ENCODE peak calls at places on chromosome 6, in four cellular contexts. Q, N, S and F are unnamed samples.

GRCh38 chr6:139161817-139162284 is 27.0 kb downstream of the HECA start:
- DNase-seq in S (no peak), Q (no peak), N (no peak), F (no peak)

GRCh38 chr6:68040312-68040778 is 594.7 kb upstream of the ADGRB3 start:
- DNase-seq in S (no peak), N (no peak), Q (no peak), F (no peak)

GRCh38 chr6:10779076-10779475 is 31.5 kb downstream of the TMEM14B start:
- DNase-seq in S (no peak), N (no peak), Q (no peak), F (no peak)

GRCh38 chr6:106477790-106478189 is 117.3 kb downstream of the CRYBG1 start:
- DNase-seq in N (no peak), Q (no peak), S (peak; percentile 41), F (no peak)

GRCh38 chr6:47116616-47117015 is 74.5 kb upstream of the ADGRF1 start:
- DNase-seq in S (no peak), N (no peak), Q (no peak), F (no peak)

GRCh38 chr6:56624046-56624727 is 18.5 kb downstream of the DST start:
- DNase-seq in Q (no peak), S (no peak), N (no peak), F (no peak)

GRCh38 chr6:43771210-43771857 is 1.3 kb downstream of the VEGFA start:
- DNase-seq in N (peak; percentile 64), Q (peak; percentile 78), S (peak; percentile 84), F (peak; percentile 78)

GRCh38 chr6:136280032-136280609 is 9.5 kb downstream of the BCLAF1 start:
- DNase-seq in N (no peak), S (no peak), Q (no peak), F (no peak)

GRCh38 chr6:32178547-32179440 is 589 bp downstream of the RNF5 start:
- DNase-seq in N (no peak), S (no peak), Q (no peak), F (peak; percentile 84)

GRCh38 chr6:159557046-159557445 is 136.0 kb downstream of the SOD2 start:
- DNase-seq in N (peak; percentile 31), S (no peak), Q (no peak), F (no peak)

GRCh38 chr6:105545206-105545920 is 142.5 kb upstream of the PREP start:
- DNase-seq in S (no peak), N (no peak), Q (no peak), F (no peak)

GRCh38 chr6:144667517-144667916 is 382.4 kb downstream of the UTRN start:
- DNase-seq in S (no peak), N (no peak), Q (no peak), F (no peak)

GRCh38 chr6:2764610-2765165 is 505 bp upstream of the WRNIP1 start:
- DNase-seq in N (peak; percentile 46), S (peak; percentile 59), Q (peak; percentile 67), F (peak; percentile 38)

GRCh38 chr6:26383624-26384417 is 913 bp downstream of the BTN2A2 start:
- DNase-seq in N (no peak), S (no peak), Q (peak; percentile 21), F (no peak)

GRCh38 chr6:46437671-46438221 is 53.5 kb downstream of the RCAN2 start:
- DNase-seq in S (no peak), N (no peak), Q (no peak), F (no peak)

GRCh38 chr6:8085053-8085511 is 17.3 kb downstream of the EEF1E1 start:
- DNase-seq in N (no peak), S (peak; percentile 66), Q (peak; percentile 92), F (peak; percentile 34)

GRCh38 chr6:104623052-104623690 is 236.5 kb downstream of the HACE1 start:
- DNase-seq in Q (no peak), S (no peak), N (no peak), F (no peak)

GRCh38 chr6:106102034-106102433 is 15.9 kb downstream of the PRDM1 start:
- DNase-seq in S (no peak), Q (no peak), N (no peak), F (no peak)

GRCh38 chr6:43735642-43736199 is 34.3 kb upstream of the VEGFA start:
- DNase-seq in N (no peak), S (no peak), Q (peak; percentile 6), F (no peak)

GRCh38 chr6:106547053-106547414 is 82.3 kb downstream of the RTN4IP1 start:
- DNase-seq in N (no peak), S (no peak), Q (no peak), F (no peak)

GRCh38 chr6:72287801-72288200 is 334.1 kb upstream of the KCNQ5 start:
- DNase-seq in S (no peak), Q (no peak), N (no peak), F (no peak)

GRCh38 chr6:13396241-13396792 is 68.0 kb upstream of the TBC1D7 start:
- DNase-seq in Q (no peak), S (no peak), N (no peak), F (no peak)

GRCh38 chr6:13068558-13069210 is 259.7 kb downstream of the TBC1D7 start:
- DNase-seq in N (no peak), Q (no peak), S (no peak), F (no peak)

GRCh38 chr6:13563009-13563408 is 11.4 kb upstream of the SIRT5 start:
- DNase-seq in Q (no peak), N (no peak), S (no peak), F (no peak)

GRCh38 chr6:96542702-96543101 is 20.2 kb upstream of the FHL5 start:
- DNase-seq in Q (no peak), S (no peak), N (no peak), F (no peak)

GRCh38 chr6:3678946-3679345 is 72.6 kb downstream of the PXDC1 start:
- DNase-seq in Q (no peak), S (no peak), N (no peak), F (no peak)

GRCh38 chr6:43759926-43760798 is 9.8 kb upstream of the VEGFA start:
- DNase-seq in Q (peak; percentile 8), N (no peak), S (no peak), F (no peak)

GRCh38 chr6:134253681-134254080 is 64.2 kb downstream of the SGK1 start:
- DNase-seq in S (peak; percentile 75), Q (peak; percentile 38), N (no peak), F (no peak)

GRCh38 chr6:144411506-144412165 is 126.5 kb downstream of the UTRN start:
- DNase-seq in N (no peak), S (no peak), Q (no peak), F (no peak)

GRCh38 chr6:37717836-37718251 is 20.2 kb upstream of the MDGA1 start:
- DNase-seq in N (no peak), S (no peak), Q (no peak), F (no peak)

GRCh38 chr6:16676978-16677377 is 84.3 kb downstream of the ATXN1 start:
- DNase-seq in S (peak; percentile 41), N (no peak), Q (peak; percentile 62), F (no peak)

GRCh38 chr6:110878751-110879539 is 4.4 kb downstream of the AMD1 start:
- DNase-seq in Q (no peak), N (no peak), S (peak; percentile 14), F (no peak)

GRCh38 chr6:24547243-24547642 is 52.5 kb downstream of the ALDH5A1 start:
- DNase-seq in S (no peak), Q (no peak), N (no peak), F (no peak)

DNA sequence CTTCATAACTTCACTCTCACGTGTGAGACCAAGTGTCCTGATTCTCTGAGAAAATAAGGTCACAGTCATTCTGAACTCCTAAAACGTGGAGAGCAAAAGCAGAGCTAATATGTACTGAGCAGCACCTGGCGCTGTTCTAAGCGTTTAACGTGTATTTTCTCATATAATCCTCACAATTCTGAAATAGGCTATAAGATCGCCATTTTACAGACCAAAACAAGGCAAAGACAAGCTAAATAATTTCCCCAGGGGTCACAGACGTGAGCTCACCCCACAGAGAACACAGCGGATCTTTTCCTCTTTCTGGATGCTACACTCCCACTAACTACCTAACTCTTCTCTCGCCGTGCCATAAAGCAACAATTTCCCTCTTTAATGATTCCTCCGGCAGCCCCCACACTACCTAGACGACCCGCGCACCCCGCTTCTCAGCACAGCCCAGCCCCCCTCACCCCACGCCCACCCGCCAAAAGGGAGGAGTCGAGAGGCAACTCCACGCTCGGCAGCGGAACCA is 636 bp downstream of the SUPT3H start:
- DNase-seq in Q (no peak), N (no peak), S (peak; percentile 5), F (no peak)
- TF ChIP-seq POLR2A in Q (no peak), N (no peak), S (no peak), F (no peak)

DNA sequence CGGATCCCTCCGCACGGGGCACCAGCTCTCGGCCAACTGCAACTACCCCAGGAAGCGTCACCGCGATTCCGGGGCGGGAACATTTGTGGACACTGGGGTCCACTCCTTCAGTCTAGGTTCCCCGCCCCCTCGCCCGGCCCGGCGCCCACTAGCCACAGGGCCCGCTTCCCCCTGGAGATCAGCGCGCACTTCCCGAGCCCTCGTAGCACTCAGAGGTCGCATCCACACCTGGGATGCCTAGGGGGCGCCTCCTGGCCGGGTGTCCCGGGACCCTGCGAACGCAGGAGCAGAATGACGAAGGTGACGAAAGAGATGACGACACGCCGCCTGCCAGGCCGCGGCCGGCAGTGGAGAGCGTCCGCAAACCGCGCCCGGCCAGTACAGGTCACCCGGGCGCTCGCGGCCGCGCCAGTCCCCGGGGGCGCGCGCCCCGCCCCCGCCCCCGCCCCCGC is 309 bp upstream of the AIG1 start:
- DNase-seq in Q (peak; percentile 90), N (peak; percentile 69), S (peak; percentile 83), F (peak; percentile 88)
- TF ChIP-seq POLR2A in Q (peak; percentile 73), N (peak; percentile 62), S (peak; percentile 92), F (peak; percentile 69)

GRCh38 chr6:63676412-63677114 is 41.0 kb downstream of the PHF3 start:
- DNase-seq in Q (no peak), N (no peak), S (no peak), F (no peak)
- TF ChIP-seq POLR2A in Q (no peak), N (no peak), S (no peak), F (no peak)

DNA sequence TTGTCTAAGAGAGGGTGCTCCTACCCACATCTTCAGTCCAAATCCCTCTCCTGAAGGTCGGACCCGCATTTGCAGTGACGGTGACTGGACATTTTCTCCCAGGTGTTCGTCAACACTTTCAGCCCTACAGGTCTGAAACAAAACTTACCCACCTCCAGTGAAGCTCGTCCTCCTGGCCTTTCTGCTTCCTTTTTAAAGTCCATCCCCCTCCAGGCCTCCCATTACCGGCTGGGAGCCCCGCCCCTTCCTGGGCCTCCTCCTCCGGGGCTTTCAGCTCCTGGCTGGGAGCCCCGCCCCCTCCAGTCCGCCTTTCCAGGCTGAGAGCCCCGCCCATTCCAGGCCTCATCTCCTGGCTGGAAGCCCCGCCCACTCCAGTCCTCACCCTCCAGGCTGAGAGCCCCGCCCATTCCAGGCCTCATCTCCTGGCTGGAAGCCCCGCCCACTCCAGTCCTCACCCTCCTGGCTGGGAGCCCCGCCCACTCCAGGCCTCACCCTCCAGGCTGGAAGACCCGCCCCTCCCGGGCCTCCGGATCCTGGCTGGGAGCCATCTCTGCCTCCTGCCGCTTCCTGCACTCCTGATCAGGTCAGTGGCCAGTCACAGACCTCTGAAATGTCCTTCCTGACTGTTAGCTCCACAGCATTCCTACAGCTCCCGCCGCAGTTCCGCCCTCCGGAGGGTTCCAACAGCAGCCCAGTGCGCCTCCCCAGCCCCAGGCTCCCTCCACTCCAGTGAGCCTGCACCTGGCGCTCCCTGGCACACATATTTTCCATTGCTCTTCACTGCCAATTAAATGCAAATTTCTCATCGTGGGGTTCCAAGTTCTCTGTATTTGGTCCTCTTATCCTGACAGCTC is 98.5 kb downstream of the LY86 start:
- DNase-seq in N (peak; percentile 65), Q (peak; percentile 99), S (peak; percentile 99), F (peak; percentile 85)
- TF ChIP-seq POLR2A in N (no peak), Q (peak; percentile 23), S (peak; percentile 89), F (no peak)

GRCh38 chr6:21845018-21845417 is 251.5 kb downstream of the SOX4 start:
- DNase-seq in N (no peak), Q (no peak), S (no peak), F (no peak)
- TF ChIP-seq POLR2A in N (no peak), Q (no peak), S (no peak), F (no peak)